ENCODE peak calls at places on chromosomes 13 and 19, in ten cellular contexts. A is retinal pigment epithelial cell, V is M059J, X is Kasumi-1, M is nephron progenitor cell, Z is lung microvascular endothelial cell, N is T-helper 2 cell, W is foreskin melanocyte, I is head of caudate nucleus, J is WERI-Rb-1. S is an unnamed sample.

GRCh38 chr19:53545271-53546065 is 7.5 kb downstream of the ZNF331 start:
- DNase-seq in A (no peak), V (peak; percentile 34), X (no peak), M (no peak), Z (peak; percentile 73), N (no peak), W (no peak), I (no peak), J (no peak), S (no peak)

GRCh38 chr19:1340681-1341469 is 42.8 kb upstream of the NDUFS7 start:
- DNase-seq in A (no peak), V (no peak), X (no peak), M (no peak), Z (no peak), N (no peak), W (no peak), I (no peak), J (peak; percentile 65), S (no peak)

GRCh38 chr19:17125728-17126677 is 50.4 kb downstream of the MYO9B start:
- DNase-seq in A (no peak), V (no peak), X (peak; percentile 96), M (no peak), Z (peak; percentile 47), N (peak; percentile 30), W (peak; percentile 91), I (no peak), J (peak; percentile 69), S (no peak)

GRCh38 chr19:54248016-54248601 is 5.5 kb upstream of the LILRA6 start:
- DNase-seq in A (no peak), V (peak; percentile 44), X (peak; percentile 81), M (no peak), Z (peak; percentile 83), N (no peak), W (no peak), I (no peak), J (no peak), S (no peak)

GRCh38 chr13:30481241-30481760 is 15.6 kb upstream of the HMGB1 start:
- DNase-seq in A (no peak), V (peak; percentile 48), X (no peak), M (no peak), Z (no peak), N (no peak), W (no peak), I (no peak), J (no peak), S (no peak)

GRCh38 chr19:53872762-53873161 is 5.1 kb downstream of the MYADM start:
- DNase-seq in A (no peak), V (no peak), X (no peak), M (no peak), Z (no peak), N (no peak), W (no peak), I (no peak), J (no peak), S (no peak)

GRCh38 chr19:1512671-1513491 is at the start of gene ADAMTSL5:
- DNase-seq in A (no peak), V (peak; percentile 65), X (no peak), M (peak; percentile 51), Z (no peak), N (no peak), W (peak; percentile 44), I (no peak), J (peak; percentile 53), S (no peak)

GRCh38 chr19:2494447-2495129 is 18.7 kb downstream of the GADD45B start:
- DNase-seq in A (peak; percentile 78), V (peak; percentile 69), X (peak; percentile 55), M (peak; percentile 67), Z (peak; percentile 79), N (peak; percentile 48), W (peak; percentile 52), I (peak; percentile 50), J (peak; percentile 63), S (peak; percentile 91)

GRCh38 chr13:73259061-73259908 is 200.5 kb downstream of the KLF5 start:
- DNase-seq in A (no peak), V (no peak), X (no peak), M (no peak), Z (no peak), N (no peak), W (no peak), I (no peak), J (no peak), S (no peak)

GRCh38 chr13:36006347-36006746 is 124.8 kb downstream of the DCLK1 start:
- DNase-seq in A (no peak), V (peak; percentile 11), X (no peak), M (no peak), Z (no peak), N (no peak), W (no peak), I (no peak), J (no peak), S (no peak)

GRCh38 chr19:5967994-5968430 is 9.9 kb downstream of the RANBP3 start:
- DNase-seq in A (no peak), V (peak; percentile 75), X (peak; percentile 54), M (peak; percentile 74), Z (peak; percentile 91), N (no peak), W (peak; percentile 72), I (no peak), J (peak; percentile 63), S (peak; percentile 70)

GRCh38 chr19:45591004-45591637 is 6.5 kb upstream of the OPA3 start:
- DNase-seq in A (no peak), V (peak; percentile 33), X (peak; percentile 6), M (peak; percentile 67), Z (no peak), N (no peak), W (no peak), I (peak; percentile 31), J (peak; percentile 58), S (peak; percentile 90)

GRCh38 chr19:33883869-33884519 is 87.3 kb downstream of the KCTD15 start:
- DNase-seq in A (no peak), V (no peak), X (no peak), M (no peak), Z (peak; percentile 93), N (no peak), W (no peak), I (no peak), J (no peak), S (no peak)

GRCh38 chr13:32031025-32031814 is at the start of gene FRY:
- DNase-seq in A (peak; percentile 4), V (peak; percentile 70), X (peak; percentile 24), M (peak; percentile 75), Z (peak; percentile 56), N (peak; percentile 18), W (no peak), I (peak; percentile 43), J (peak; percentile 78), S (peak; percentile 46)

GRCh38 chr19:37899453-37899852 is 6.9 kb downstream of the WDR87 start:
- DNase-seq in A (no peak), V (no peak), X (no peak), M (no peak), Z (no peak), N (no peak), W (no peak), I (no peak), J (no peak), S (no peak)

GRCh38 chr19:2212861-2213711 is 23.0 kb downstream of the PLEKHJ1 start:
- DNase-seq in A (no peak), V (no peak), X (no peak), M (no peak), Z (no peak), N (no peak), W (no peak), I (no peak), J (no peak), S (no peak)

GRCh38 chr19:46746281-46746965 is at the start of gene STRN4:
- DNase-seq in A (no peak), V (peak; percentile 44), X (no peak), M (peak; percentile 74), Z (peak; percentile 47), N (peak; percentile 43), W (no peak), I (peak; percentile 31), J (peak; percentile 34), S (peak; percentile 59)

GRCh38 chr13:111020021-111020420 is 95.1 kb upstream of the ARHGEF7 start:
- DNase-seq in A (no peak), V (no peak), X (no peak), M (no peak), Z (no peak), N (no peak), W (no peak), I (no peak), J (no peak), S (no peak)

GRCh38 chr19:53903055-53903680 is 5.9 kb upstream of the CACNG7 start:
- DNase-seq in A (no peak), V (peak; percentile 53), X (peak; percentile 29), M (peak; percentile 73), Z (peak; percentile 43), N (no peak), W (no peak), I (no peak), J (no peak), S (no peak)

GRCh38 chr19:15294591-15294990 is 37.7 kb downstream of the BRD4 start:
- DNase-seq in A (no peak), V (no peak), X (no peak), M (no peak), Z (no peak), N (no peak), W (no peak), I (no peak), J (no peak), S (no peak)

GRCh38 chr13:49667773-49668172 is 23.5 kb downstream of the EBPL start:
- DNase-seq in A (no peak), V (peak; percentile 55), X (no peak), M (no peak), Z (no peak), N (no peak), W (no peak), I (no peak), J (no peak), S (no peak)

GRCh38 chr19:55699221-55699620 is 24.2 kb downstream of the EPN1 start:
- DNase-seq in A (no peak), V (no peak), X (no peak), M (no peak), Z (no peak), N (no peak), W (no peak), I (no peak), J (no peak), S (no peak)

GRCh38 chr13:87089391-87089790 is 581.8 kb upstream of the SLITRK5 start:
- DNase-seq in A (no peak), V (peak; percentile 55), X (no peak), M (no peak), Z (no peak), N (no peak), W (no peak), I (no peak), J (no peak), S (no peak)

GRCh38 chr13:66359393-66359792 is 870.7 kb downstream of the PCDH9 start:
- DNase-seq in A (no peak), V (no peak), X (no peak), M (no peak), Z (no peak), N (no peak), W (no peak), I (no peak), J (no peak), S (no peak)

S was measured in posterior cingulate gyrus.